ENCODE peak calls at places on chromosomes 5 and 9, in seven cellular contexts. N, Q, W, H, C, O and D are unnamed samples.

GRCh38 chr5:124806857-124807196 is 60.4 kb upstream of the ZNF608 start:
- DNase-seq in Q (no peak), W (no peak), N (no peak), O (no peak), H (no peak), C (no peak), D (no peak)

GRCh38 chr5:136901-137300 is 44.9 kb downstream of the PLEKHG4B start:
- DNase-seq in N (no peak), Q (no peak), H (no peak), C (no peak), W (no peak), O (no peak), D (no peak)

GRCh38 chr9:95132406-95133350 is 184.8 kb downstream of the FANCC start:
- DNase-seq in H (no peak), Q (no peak), O (no peak), C (no peak), N (no peak), W (no peak), D (no peak)

GRCh38 chr9:70390922-70391321 is 23.5 kb downstream of the KLF9 start:
- DNase-seq in N (no peak), W (peak), C (no peak), O (no peak), Q (no peak), H (no peak), D (no peak)

GRCh38 chr5:55711531-55712022 is 547 bp downstream of the SLC38A9 start:
- DNase-seq in C (no peak), H (no peak), W (no peak), Q (no peak), O (no peak), N (peak), D (no peak)

GRCh38 chr9:87533291-87533690 is 35.6 kb downstream of the DAPK1 start:
- DNase-seq in W (no peak), H (no peak), N (no peak), C (no peak), Q (no peak), O (no peak), D (no peak)

GRCh38 chr9:89095755-89096154 is 82.9 kb downstream of the SHC3 start:
- DNase-seq in O (peak), C (no peak), Q (no peak), N (no peak), H (peak), W (peak), D (no peak)

GRCh38 chr9:76370656-76371055 is 23.6 kb downstream of the RFK start:
- DNase-seq in H (no peak), O (no peak), C (no peak), N (no peak), W (no peak), Q (no peak), D (no peak)

GRCh38 chr5:139668064-139668880 is 20.1 kb downstream of the CXXC5 start:
- DNase-seq in C (no peak), Q (peak), N (no peak), W (peak), O (peak), H (no peak), D (peak)

GRCh38 chr5:172312286-172312685 is 28.7 kb upstream of the UBTD2 start:
- DNase-seq in H (no peak), N (no peak), O (no peak), C (no peak), Q (no peak), W (no peak), D (no peak)

GRCh38 chr9:98182069-98182820 is 10.2 kb downstream of the CORO2A start:
- DNase-seq in N (no peak), C (no peak), Q (no peak), W (no peak), H (no peak), O (no peak), D (no peak)

GRCh38 chr9:21781656-21782055 is 20.8 kb upstream of the MTAP start:
- DNase-seq in Q (no peak), W (no peak), H (no peak), N (no peak), C (no peak), O (no peak), D (no peak)

GRCh38 chr5:116075117-116075910 is 9.5 kb upstream of the COMMD10 start:
- DNase-seq in C (no peak), O (no peak), N (no peak), W (peak), H (no peak), Q (no peak), D (no peak)

GRCh38 chr5:375336-375920 is 53.9 kb downstream of the AHRR start:
- DNase-seq in H (no peak), W (no peak), Q (peak), O (peak), C (no peak), N (no peak), D (no peak)

GRCh38 chr5:177330991-177331837 is 19.5 kb upstream of the MXD3 start:
- DNase-seq in O (no peak), N (no peak), Q (peak), C (no peak), H (no peak), W (no peak), D (no peak)

GRCh38 chr5:123673107-123673506 is 161.1 kb downstream of the CSNK1G3 start:
- DNase-seq in C (no peak), W (peak), N (no peak), O (no peak), Q (no peak), H (no peak), D (no peak)

GRCh38 chr5:74552101-74552500 is 88.4 kb downstream of the ENC1 start:
- DNase-seq in N (no peak), O (no peak), Q (no peak), H (peak), C (no peak), W (peak), D (no peak)

GRCh38 chr9:77896269-77897245 is 135.1 kb downstream of the GNAQ start:
- DNase-seq in H (no peak), W (no peak), N (no peak), O (peak), Q (no peak), C (no peak), D (no peak)

GRCh38 chr9:123400926-123401503 is 45.0 kb downstream of the CRB2 start:
- DNase-seq in C (no peak), Q (peak), W (no peak), H (no peak), O (no peak), N (no peak), D (no peak)

GRCh38 chr5:170642776-170643436 is 139.1 kb downstream of the KCNIP1 start:
- DNase-seq in O (no peak), W (no peak), Q (no peak), H (no peak), C (no peak), N (no peak), D (no peak)

GRCh38 chr9:75869236-75869635 is 21.2 kb upstream of the PCSK5 start:
- DNase-seq in C (no peak), Q (no peak), H (no peak), N (no peak), O (no peak), W (no peak), D (no peak)

GRCh38 chr9:78406933-78407332 is 110.0 kb downstream of the PSAT1 start:
- DNase-seq in W (no peak), Q (no peak), H (no peak), N (no peak), O (no peak), C (no peak), D (no peak)

GRCh38 chr5:142439208-142439607 is 114.4 kb upstream of the SPRY4 start:
- DNase-seq in N (peak), H (no peak), W (no peak), Q (no peak), C (no peak), O (no peak), D (no peak)

GRCh38 chr5:34517249-34517648 is 138.9 kb upstream of the RAI14 start:
- DNase-seq in H (peak), W (peak), N (peak), O (no peak), Q (no peak), C (no peak), D (no peak)

GRCh38 chr5:142654578-142655042 is 31.3 kb downstream of the FGF1 start:
- DNase-seq in N (no peak), H (no peak), O (no peak), W (no peak), Q (peak), C (no peak), D (no peak)

GRCh38 chr9:84371737-84372136 is 31.2 kb upstream of the SLC28A3 start:
- DNase-seq in W (peak), Q (peak), O (no peak), H (peak), N (peak), C (no peak), D (no peak)

GRCh38 chr5:74122979-74123575 is 497.1 kb downstream of the ARHGEF28 start:
- DNase-seq in H (no peak), O (no peak), W (no peak), N (no peak), Q (no peak), C (no peak), D (no peak)

GRCh38 chr5:31404325-31404724 is 127.6 kb downstream of the DROSHA start:
- DNase-seq in H (no peak), O (no peak), N (no peak), C (no peak), Q (no peak), W (no peak), D (no peak)

GRCh38 chr5:150622157-150622556 is 18.3 kb upstream of the SYNPO start:
- DNase-seq in H (peak), Q (peak), W (no peak), O (no peak), C (no peak), N (no peak), D (no peak)

GRCh38 chr5:111735829-111736228 is 21.2 kb downstream of the NREP start:
- DNase-seq in Q (peak), C (peak), O (no peak), W (peak), N (peak), H (peak), D (no peak)

GRCh38 chr5:13632676-13633075 is 311.8 kb downstream of the DNAH5 start:
- DNase-seq in W (peak), H (peak), N (no peak), C (no peak), O (no peak), Q (no peak), D (no peak)

GRCh38 chr5:128800377-128800776 is 164.9 kb upstream of the SLC27A6 start:
- DNase-seq in Q (no peak), C (no peak), H (no peak), W (no peak), O (no peak), N (no peak), D (no peak)

GRCh38 chr9:110121170-110121569 is 86.8 kb downstream of the C9orf152 start:
- DNase-seq in H (no peak), Q (no peak), O (no peak), W (no peak), N (no peak), C (no peak), D (no peak)

GRCh38 chr5:140109050-140109817 is 4.7 kb upstream of the PURA start:
- DNase-seq in C (no peak), N (peak), Q (peak), O (no peak), H (peak), W (no peak), D (no peak)

GRCh38 chr5:67299317-67299716 is 102.7 kb upstream of the CD180 start:
- DNase-seq in H (peak), O (no peak), Q (no peak), N (no peak), C (no peak), W (peak), D (no peak)

GRCh38 chr9:971901-972511 is 4.4 kb upstream of the DMRT3 start:
- DNase-seq in N (no peak), Q (no peak), W (no peak), C (no peak), O (no peak), H (no peak), D (no peak)

GRCh38 chr5:131496400-131496713 is 138.7 kb downstream of the RAPGEF6 start:
- DNase-seq in H (no peak), O (no peak), W (no peak), N (no peak), Q (no peak), C (no peak), D (no peak)

GRCh38 chr5:50691399-50692016 is 25.1 kb downstream of the PARP8 start:
- DNase-seq in H (no peak), W (no peak), Q (no peak), N (no peak), C (no peak), O (no peak), D (no peak)